ENCODE peak calls at places on chromosomes 6 and 20, in four cellular contexts. I, K, Y and N are unnamed samples.

GRCh38 chr6:11471261-11471660 is 66.3 kb upstream of the TMEM170B start:
- DNase-seq in Y (no peak), I (no peak), K (no peak), N (no peak)

GRCh38 chr20:64038252-64038578 is 2.2 kb downstream of the C20orf204 start:
- DNase-seq in I (no peak), K (peak; percentile 51), Y (no peak), N (no peak)

GRCh38 chr6:99119109-99120031 is 171.6 kb upstream of the FBXL4 start:
- DNase-seq in Y (peak; percentile 27), K (peak; percentile 32), I (no peak), N (peak; percentile 10)

GRCh38 chr20:58109918-58110635 is 118.4 kb downstream of the ANKRD60 start:
- DNase-seq in Y (no peak), I (no peak), K (no peak), N (no peak)

GRCh38 chr6:11009353-11009752 is 34.8 kb downstream of the ELOVL2 start:
- DNase-seq in Y (peak; percentile 28), I (no peak), K (no peak), N (no peak)

GRCh38 chr6:4615891-4616290 is 160.3 kb upstream of the CDYL start:
- DNase-seq in Y (no peak), I (no peak), K (no peak), N (no peak)

GRCh38 chr20:64052326-64052722 is 2.9 kb upstream of the SOX18 start:
- DNase-seq in I (no peak), Y (no peak), K (no peak), N (no peak)

GRCh38 chr20:25276533-25277050 is 28.7 kb downstream of the PYGB start:
- DNase-seq in I (no peak), Y (no peak), K (no peak), N (no peak)

GRCh38 chr20:8796088-8796665 is 272.7 kb upstream of the PLCB4 start:
- DNase-seq in I (no peak), K (no peak), Y (no peak), N (no peak)

GRCh38 chr20:595330-596308 is 14.5 kb downstream of the TCF15 start:
- DNase-seq in K (no peak), Y (no peak), I (no peak), N (no peak)

GRCh38 chr6:139369068-139369467 is 5.4 kb downstream of the CITED2 start:
- DNase-seq in K (peak; percentile 33), I (no peak), Y (no peak), N (no peak)
- H3K27ac ChIP-seq in K (peak overlapping the region; percentile 11), I (peak overlapping the region; percentile 26), Y (no peak overlapping the region), N (no peak overlapping the region)

GRCh38 chr6:111591901-111592461 is 13.7 kb downstream of the TRAF3IP2 start:
- DNase-seq in Y (no peak), I (no peak), K (no peak), N (peak; percentile 72)
- H3K27ac ChIP-seq in Y (peak overlapping the region; percentile 91), I (no peak overlapping the region), K (no peak overlapping the region), N (peak overlapping the region; percentile 95)

GRCh38 chr6:17588011-17588410 is 12.1 kb upstream of the FAM8A1 start:
- DNase-seq in Y (no peak), K (no peak), I (no peak), N (no peak)

GRCh38 chr6:17593246-17593645 is 6.9 kb upstream of the FAM8A1 start:
- DNase-seq in Y (no peak), I (no peak), K (no peak), N (no peak)

GRCh38 chr6:17596085-17596484 is 4.0 kb upstream of the FAM8A1 start:
- DNase-seq in Y (no peak), K (no peak), I (no peak), N (no peak)

GRCh38 chr6:17589402-17590116 is 10.5 kb upstream of the FAM8A1 start:
- DNase-seq in K (peak; percentile 58), Y (peak; percentile 72), I (peak; percentile 71), N (peak; percentile 84)

DNA sequence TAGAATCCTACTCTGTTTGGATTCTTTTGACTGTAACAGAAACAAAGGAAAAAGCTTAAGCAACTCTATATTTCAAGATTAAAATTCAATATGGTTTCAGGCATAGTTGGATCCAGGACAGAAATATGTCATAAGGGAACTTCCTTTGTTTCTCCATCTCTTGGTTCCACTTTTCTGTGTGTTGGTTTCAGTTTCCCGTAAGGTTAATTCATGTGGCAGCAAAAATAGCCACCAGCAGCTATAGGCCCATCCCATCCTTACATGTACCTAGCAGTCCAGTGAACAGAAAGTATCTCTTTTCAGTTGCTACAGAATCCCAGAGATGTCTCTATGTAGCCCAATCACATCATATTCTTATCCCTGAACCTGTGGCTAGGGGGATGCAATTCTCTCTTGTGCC is 8.8 kb upstream of the FAM8A1 start:
- DNase-seq in Y (no peak), K (no peak), I (no peak), N (no peak)
- H3K27ac ChIP-seq in Y (no peak overlapping the region), K (no peak overlapping the region), I (no peak overlapping the region), N (no peak overlapping the region)

GRCh38 chr6:43515808-43516207 is 918 bp downstream of the YIPF3 start:
- DNase-seq in I (no peak), K (no peak), Y (no peak), N (no peak)
- H3K27ac ChIP-seq in I (peak overlapping the region; percentile 96), K (no peak overlapping the region), Y (peak overlapping the region; percentile 82), N (no peak overlapping the region)

DNA sequence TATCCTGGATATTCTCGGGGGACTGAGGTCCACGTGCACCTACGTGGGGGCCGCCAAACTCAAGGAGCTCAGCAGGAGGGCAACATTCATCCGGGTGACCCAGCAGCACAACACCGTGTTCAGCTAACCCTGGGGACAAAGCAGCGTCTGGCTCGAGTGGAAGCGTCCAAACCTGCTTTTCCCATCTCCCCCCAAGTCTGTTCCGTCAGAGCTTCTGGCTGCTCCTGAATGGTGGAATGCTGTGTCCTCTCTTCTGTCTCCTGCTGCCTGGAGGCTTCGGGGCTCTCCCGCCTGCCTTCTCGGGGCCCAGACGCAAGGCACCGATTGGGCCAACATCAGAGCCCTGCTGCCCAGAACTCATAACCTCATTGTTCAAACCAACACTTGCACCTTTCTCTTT is 56.7 kb downstream of the GMPR start:
- DNase-seq in Y (no peak), I (no peak), K (no peak), N (no peak)
- H3K27ac ChIP-seq in Y (no peak overlapping the region), I (no peak overlapping the region), K (no peak overlapping the region), N (no peak overlapping the region)

GRCh38 chr20:32418376-32418775 is 60.2 kb downstream of the ASXL1 start:
- DNase-seq in K (no peak), Y (no peak), I (no peak), N (no peak)
- H3K27ac ChIP-seq in K (no peak overlapping the region), Y (no peak overlapping the region), I (no peak overlapping the region), N (no peak overlapping the region)

DNA sequence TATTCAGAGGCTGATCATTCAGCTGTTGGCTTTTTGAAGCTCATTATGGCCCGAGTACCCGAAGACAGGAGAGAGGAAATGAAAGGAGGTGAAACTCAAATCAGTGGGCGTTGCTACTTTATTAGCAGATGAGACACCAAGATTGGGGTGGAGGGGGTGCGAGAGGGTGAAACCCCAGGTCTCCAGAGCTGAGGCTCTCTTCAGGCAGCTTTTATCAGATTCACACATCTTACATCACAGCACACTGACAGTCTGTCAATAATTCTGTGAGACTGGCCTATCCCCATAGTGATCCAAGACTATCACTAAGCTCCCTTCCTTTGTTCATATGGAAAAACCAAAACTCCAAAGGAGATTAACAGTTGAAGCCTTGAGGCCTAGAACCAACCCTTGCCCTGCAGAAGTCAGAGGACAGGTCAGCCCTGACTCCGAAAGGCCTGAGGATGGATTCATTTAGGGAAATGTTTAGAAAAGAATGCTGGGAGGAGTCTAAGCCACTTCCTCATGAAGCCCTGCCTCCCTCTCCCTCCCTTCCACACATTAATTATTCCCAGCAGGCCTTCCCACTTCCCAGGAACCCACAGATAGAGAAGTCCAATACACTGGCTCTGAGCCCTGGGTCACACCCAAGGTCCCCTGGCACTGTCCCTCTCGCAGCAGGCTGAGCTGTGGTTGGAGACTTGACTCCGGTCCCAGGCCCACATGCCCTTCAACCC is 23.2 kb downstream of the TRERF1 start:
- DNase-seq in I (no peak), Y (no peak), K (no peak), N (no peak)
- H3K27ac ChIP-seq in I (no peak overlapping the region), Y (no peak overlapping the region), K (no peak overlapping the region), N (no peak overlapping the region)

GRCh38 chr6:2632943-2633584 is 117.7 kb downstream of the MYLK4 start:
- DNase-seq in I (no peak), Y (no peak), K (no peak), N (no peak)
- H3K27ac ChIP-seq in I (no peak overlapping the region), Y (peak overlapping the region; percentile 81), K (no peak overlapping the region), N (no peak overlapping the region)

DNA sequence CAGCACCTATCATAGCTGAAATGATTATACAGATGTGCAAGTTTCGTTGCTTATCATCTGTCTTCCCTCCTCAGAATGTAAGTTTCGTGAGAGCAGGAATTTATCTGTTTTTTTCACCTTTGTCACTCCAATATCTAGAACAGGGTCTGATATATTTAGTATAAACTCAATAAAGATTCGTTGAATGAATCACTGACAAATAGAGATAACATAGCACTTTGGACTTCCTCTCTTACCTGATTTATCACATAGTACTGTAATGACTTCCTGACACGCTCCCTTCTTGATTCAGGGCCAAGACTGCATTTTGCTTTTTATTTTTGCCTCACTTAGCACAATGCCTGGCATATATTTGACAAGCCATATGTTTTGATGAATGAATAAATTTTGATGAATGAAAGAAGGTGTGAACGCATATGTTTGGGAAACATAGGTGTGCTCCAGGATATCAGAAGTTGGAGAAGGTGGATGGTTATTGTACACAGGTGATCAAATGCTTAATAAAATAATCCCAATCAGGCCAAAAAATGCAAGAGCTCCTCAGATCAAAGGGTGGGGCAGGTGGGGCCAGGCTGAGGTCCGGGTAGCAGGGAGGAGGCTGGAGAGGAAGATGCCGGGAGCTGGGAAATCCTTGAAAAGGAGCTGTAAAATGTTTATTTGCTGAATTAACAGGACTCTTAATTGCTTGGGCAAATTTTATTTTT is 33.0 kb downstream of the PIM1 start:
- DNase-seq in I (no peak), K (no peak), Y (no peak), N (no peak)
- H3K27ac ChIP-seq in I (peak overlapping the region; percentile 2), K (no peak overlapping the region), Y (no peak overlapping the region), N (no peak overlapping the region)

GRCh38 chr20:23420943-23421925 is at the start of gene NAPB:
- DNase-seq in K (peak; percentile 95), Y (peak; percentile 94), I (peak; percentile 86), N (peak; percentile 68)
- H3K27ac ChIP-seq in K (no peak within 1 kb of the TSS), Y (peak within 1 kb of the TSS; percentile 84), I (peak within 1 kb of the TSS; percentile 87), N (peak within 1 kb of the TSS; percentile 83)